ENCODE peak calls at places on chromosomes 7 and 10, in four cellular contexts. A is foreskin keratinocyte, H is fibroblast of pulmonary artery, O is BJ. W is an unnamed sample.

GRCh38 chr7:89695241-89695640 is 459.0 kb upstream of the STEAP1 start:
- DNase-seq in A (no peak), H (no peak), O (no peak), W (no peak)

GRCh38 chr7:106704000-106704840 is 43.3 kb upstream of the CCDC71L start:
- DNase-seq in A (no peak), H (no peak), O (no peak), W (no peak)

GRCh38 chr10:104331208-104331838 is 6.9 kb downstream of the ITPRIP start:
- DNase-seq in A (no peak), H (peak), O (no peak), W (no peak)

GRCh38 chr10:124678566-124679240 is 65.5 kb downstream of the FAM53B start:
- DNase-seq in A (no peak), H (no peak), O (no peak), W (no peak)

GRCh38 chr10:78944658-78945333 is 124.0 kb upstream of the ZMIZ1 start:
- DNase-seq in A (no peak), H (peak), O (peak), W (no peak)

GRCh38 chr7:134327896-134328295 is 11.2 kb upstream of the SLC35B4 start:
- DNase-seq in A (no peak), H (peak), O (no peak), W (no peak)

GRCh38 chr10:21097926-21098355 is 200.8 kb upstream of the NEBL start:
- DNase-seq in A (no peak), H (no peak), O (no peak), W (no peak)

GRCh38 chr10:104334965-104335650 is 3.2 kb downstream of the ITPRIP start:
- DNase-seq in A (no peak), H (peak), O (no peak), W (no peak)

GRCh38 chr7:151784843-151785680 is 91.9 kb downstream of the PRKAG2 start:
- DNase-seq in A (no peak), H (no peak), O (no peak), W (no peak)

GRCh38 chr7:86148501-86148900 is 495.2 kb upstream of the GRM3 start:
- DNase-seq in A (no peak), H (no peak), O (no peak), W (no peak)

GRCh38 chr10:47435081-47435480 is 48.8 kb downstream of the ANXA8 start:
- DNase-seq in A (no peak), H (no peak), O (no peak), W (no peak)

GRCh38 chr10:47440207-47440606 is 43.7 kb downstream of the ANXA8 start:
- DNase-seq in A (no peak), H (no peak), O (no peak), W (no peak)

GRCh38 chr10:47441973-47442750 is 41.8 kb downstream of the ANXA8 start:
- DNase-seq in A (no peak), H (no peak), O (no peak), W (no peak)

GRCh38 chr10:47443145-47443544 is 40.8 kb downstream of the ANXA8 start:
- DNase-seq in A (no peak), H (no peak), O (no peak), W (no peak)

DNA sequence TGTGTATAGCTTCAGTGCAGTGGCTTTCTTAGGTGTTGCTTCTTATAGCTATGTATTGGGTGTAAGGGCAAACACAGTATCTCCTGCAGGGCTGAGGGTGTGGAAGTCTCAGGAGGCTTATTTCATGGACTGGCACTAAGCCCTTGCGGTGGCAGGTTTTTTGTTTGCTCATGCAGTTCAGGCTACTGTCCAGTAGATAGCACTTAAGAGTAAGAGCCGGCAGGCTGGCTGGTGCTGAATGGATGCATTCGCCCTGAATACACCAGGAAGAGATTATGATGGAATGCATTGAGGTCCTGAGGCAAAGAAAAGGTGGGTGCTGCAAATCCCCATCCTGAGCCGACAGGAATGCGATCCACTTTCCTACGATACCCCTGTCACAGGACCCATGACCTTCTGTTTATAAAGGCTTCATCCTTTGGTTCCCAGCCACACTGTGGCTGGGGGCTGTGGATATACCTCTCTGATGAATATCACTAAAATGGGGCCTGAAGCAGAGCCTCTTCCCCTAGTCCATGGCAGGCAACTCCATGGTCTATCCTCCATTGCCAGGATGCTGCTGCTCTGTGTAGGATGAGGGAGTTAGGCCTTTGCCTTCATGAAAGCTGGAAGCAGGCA is 44.9 kb downstream of the ANXA8 start:
- DNase-seq in A (peak), H (peak), O (no peak), W (no peak)
- TF ChIP-seq CTCF in A (peak), H (peak), O (peak), W (peak)

GRCh38 chr7:55641811-55642210 is 69.5 kb upstream of the VOPP1 start:
- DNase-seq in A (peak), H (no peak), O (no peak), W (no peak)

GRCh38 chr7:55639640-55640039 is 67.3 kb upstream of the VOPP1 start:
- DNase-seq in A (no peak), H (no peak), O (no peak), W (no peak)

GRCh38 chr7:55642266-55642665 is 70.0 kb upstream of the VOPP1 start:
- DNase-seq in A (peak), H (no peak), O (no peak), W (no peak)

GRCh38 chr7:55641273-55641691 is 69.0 kb upstream of the VOPP1 start:
- DNase-seq in A (peak), H (peak), O (peak), W (no peak)
- TF ChIP-seq CTCF in A (peak), H (peak), O (peak), W (peak)

GRCh38 chr7:117171106-117171505 is 151.8 kb downstream of the WNT2 start:
- DNase-seq in A (no peak), H (no peak), O (no peak), W (no peak)
- TF ChIP-seq CTCF in A (no peak), H (no peak), O (no peak), W (peak)

DNA sequence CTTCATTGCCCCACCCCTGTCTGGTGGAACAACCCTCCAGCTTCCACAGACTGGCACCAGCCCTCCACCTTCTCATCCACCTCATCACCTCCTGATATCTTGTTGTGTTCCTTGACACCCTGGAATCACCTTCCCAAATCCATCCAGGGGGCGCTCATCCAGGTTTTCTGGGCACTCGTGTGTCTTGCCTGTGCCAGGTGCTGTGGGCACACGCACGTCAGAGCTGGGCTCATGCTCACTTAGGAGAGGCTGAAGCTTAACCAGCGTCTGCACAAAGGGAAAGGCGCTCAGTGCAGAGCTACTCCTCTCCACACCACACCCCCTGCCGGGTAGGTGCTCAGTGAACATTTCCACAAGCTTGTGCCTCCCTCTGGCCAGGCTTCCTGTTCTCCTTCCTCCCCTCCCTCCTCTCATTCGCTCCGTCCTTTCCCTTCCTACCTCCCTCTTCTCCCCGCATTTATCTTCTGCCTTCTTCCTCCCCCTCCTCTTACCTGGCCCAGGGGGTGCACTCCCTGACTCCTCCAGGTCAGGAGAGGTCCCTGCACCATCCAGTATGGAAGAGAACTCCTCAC is 4.8 kb downstream of the ADCYAP1R1 start:
- DNase-seq in A (no peak), H (no peak), O (no peak), W (no peak)
- TF ChIP-seq CTCF in A (peak), H (no peak), O (no peak), W (no peak)